ENCODE peak calls at places on chromosome 5, in five cellular contexts. E is fibroblast of villous mesenchyme, K is H9, G is cardiac fibroblast, M is non-pigmented ciliary epithelial cell. O is an unnamed sample.

GRCh38 chr5:172834570-172835245 is 657 bp downstream of the ERGIC1 start:
- DNase-seq in E (peak), K (peak), G (peak), M (no peak), O (no peak)

GRCh38 chr5:132506094-132506692 is 15.6 kb upstream of the IRF1 start:
- DNase-seq in E (peak), K (peak), G (peak), M (peak), O (peak)

GRCh38 chr5:146906803-146907202 is 28.2 kb upstream of the PPP2R2B start:
- DNase-seq in E (no peak), K (peak), G (no peak), M (no peak), O (no peak)

GRCh38 chr5:74167206-74167929 is 473.2 kb downstream of the ENC1 start:
- DNase-seq in E (peak), K (no peak), G (peak), M (peak), O (peak)

GRCh38 chr5:59838989-59839388 is 54.5 kb downstream of the PDE4D start:
- DNase-seq in E (no peak), K (no peak), G (no peak), M (no peak), O (no peak)

GRCh38 chr5:75367401-75367800 is 30.4 kb downstream of the HMGCR start:
- DNase-seq in E (peak), K (no peak), G (peak), M (no peak), O (peak)

GRCh38 chr5:103569313-103570060 is 6.9 kb upstream of the NUDT12 start:
- DNase-seq in E (no peak), K (no peak), G (peak), M (no peak), O (no peak)

GRCh38 chr5:74290634-74291033 is 349.9 kb downstream of the ENC1 start:
- DNase-seq in E (no peak), K (no peak), G (no peak), M (no peak), O (no peak)

GRCh38 chr5:75510417-75510835 is 1.0 kb downstream of the CERT1 start:
- DNase-seq in E (peak), K (no peak), G (peak), M (no peak), O (peak)

GRCh38 chr5:141127305-141127704 is 5.7 kb downstream of the PCDHB4 start:
- DNase-seq in E (no peak), K (no peak), G (no peak), M (no peak), O (no peak)

GRCh38 chr5:132753135-132753987 is 6.1 kb downstream of the CCNI2 start:
- DNase-seq in E (no peak), K (peak), G (no peak), M (no peak), O (no peak)

GRCh38 chr5:128974567-128974966 is 9.3 kb downstream of the SLC27A6 start:
- DNase-seq in E (no peak), K (no peak), G (no peak), M (no peak), O (no peak)

GRCh38 chr5:142783601-142784291 is 13.6 kb downstream of the ARHGAP26 start:
- DNase-seq in E (no peak), K (no peak), G (peak), M (no peak), O (peak)

GRCh38 chr5:112684737-112685136 is 52.9 kb upstream of the APC start:
- DNase-seq in E (peak), K (no peak), G (peak), M (no peak), O (peak)

GRCh38 chr5:40374853-40375252 is 304.9 kb upstream of the PTGER4 start:
- DNase-seq in E (peak), K (no peak), G (peak), M (no peak), O (no peak)

GRCh38 chr5:142063878-142064331 is 44.7 kb upstream of the NDFIP1 start:
- DNase-seq in E (peak), K (peak), G (peak), M (no peak), O (peak)

GRCh38 chr5:78221964-78222451 is 72.5 kb downstream of the AP3B1 start:
- DNase-seq in E (peak), K (peak), G (peak), M (no peak), O (no peak)

GRCh38 chr5:74116266-74116665 is 490.3 kb downstream of the ARHGEF28 start:
- DNase-seq in E (no peak), K (no peak), G (no peak), M (no peak), O (no peak)

GRCh38 chr5:44574626-44575025 is 185.4 kb upstream of the FGF10 start:
- DNase-seq in E (no peak), K (no peak), G (no peak), M (no peak), O (no peak)

GRCh38 chr5:72018158-72018803 is 89.0 kb upstream of the MAP1B start:
- DNase-seq in E (peak), K (peak), G (peak), M (peak), O (peak)

GRCh38 chr5:56588636-56589485 is 226.5 kb upstream of the MAP3K1 start:
- DNase-seq in E (no peak), K (peak), G (no peak), M (no peak), O (no peak)

GRCh38 chr5:17276445-17276844 is 59.0 kb downstream of the BASP1 start:
- DNase-seq in E (no peak), K (no peak), G (no peak), M (no peak), O (no peak)

GRCh38 chr5:156971848-156972525 is 9.0 kb upstream of the TIMD4 start:
- DNase-seq in E (no peak), K (no peak), G (no peak), M (no peak), O (no peak)

GRCh38 chr5:38497946-38498345 is 58.5 kb downstream of the LIFR start:
- DNase-seq in E (peak), K (no peak), G (peak), M (no peak), O (peak)